ENCODE peak calls at places on chromosomes 6 and 20, in six cellular contexts. W is H1, V is neuronal stem cell, O is H9, Y is IMR-90, K is mesenchymal stem cell. X is an unnamed sample.

GRCh38 chr6:29696147-29697129 is 15.5 kb upstream of the ZFP57 start:
- DNase-seq in Y (no peak), V (no peak), O (peak; percentile 63), K (peak; percentile 1), W (peak; percentile 66), X (no peak)

GRCh38 chr6:2165216-2165725 is 80.1 kb downstream of the GMDS start:
- DNase-seq in K (no peak), Y (no peak), V (no peak), O (no peak), W (no peak), X (no peak)

GRCh38 chr6:106037060-106037459 is 49.1 kb upstream of the PRDM1 start:
- DNase-seq in V (no peak), Y (peak; percentile 85), O (no peak), K (no peak), W (no peak), X (no peak)

GRCh38 chr6:100283288-100283687 is 181.4 kb downstream of the SIM1 start:
- DNase-seq in K (peak; percentile 51), V (no peak), O (no peak), Y (peak; percentile 72), W (no peak), X (no peak)

GRCh38 chr6:3202999-3203696 is 24.3 kb downstream of the TUBB2B start:
- DNase-seq in W (no peak), O (no peak), V (no peak), K (peak; percentile 74), Y (peak; percentile 81), X (peak; percentile 89)

GRCh38 chr6:156956286-156956685 is 179.1 kb downstream of the ARID1B start:
- DNase-seq in W (no peak), O (no peak), V (no peak), Y (no peak), K (no peak), X (no peak)

GRCh38 chr20:53706008-53706481 is 112.4 kb upstream of the ZNF217 start:
- DNase-seq in V (no peak), K (no peak), O (no peak), W (no peak), Y (peak; percentile 33), X (peak; percentile 62)

GRCh38 chr6:96899019-96899418 is 1.3 kb upstream of the NDUFAF4 start:
- DNase-seq in O (no peak), Y (peak; percentile 55), K (peak; percentile 61), W (no peak), V (no peak), X (no peak)

GRCh38 chr6:36120539-36120938 is 9.8 kb upstream of the MAPK13 start:
- DNase-seq in K (no peak), V (no peak), W (no peak), O (no peak), Y (no peak), X (no peak)

GRCh38 chr6:145028144-145028818 is 707.0 kb downstream of the EPM2A start:
- DNase-seq in V (no peak), W (no peak), K (peak; percentile 50), Y (peak; percentile 33), O (no peak), X (peak; percentile 26)

GRCh38 chr20:17895641-17896246 is 72.8 kb downstream of the SNX5 start:
- DNase-seq in K (peak; percentile 28), W (peak; percentile 59), Y (peak; percentile 70), O (no peak), V (no peak), X (peak; percentile 38)

GRCh38 chr6:24856954-24857670 is 58.4 kb upstream of the ARMH2 start:
- DNase-seq in W (no peak), Y (no peak), K (no peak), V (no peak), O (no peak), X (no peak)

GRCh38 chr6:132491303-132491702 is 21.6 kb downstream of the STX7 start:
- DNase-seq in K (no peak), W (no peak), O (no peak), Y (peak; percentile 52), V (no peak), X (no peak)

GRCh38 chr6:143804835-143805239 is 38.3 kb upstream of the LTV1 start:
- DNase-seq in V (no peak), K (peak; percentile 8), Y (no peak), O (no peak), W (no peak), X (no peak)

GRCh38 chr6:143807103-143807425 is 36.1 kb upstream of the LTV1 start:
- DNase-seq in O (no peak), V (no peak), Y (no peak), W (no peak), K (no peak), X (no peak)

GRCh38 chr6:143806282-143807102 is 36.6 kb upstream of the LTV1 start:
- DNase-seq in Y (peak; percentile 88), K (peak; percentile 92), W (no peak), V (no peak), O (no peak), X (peak; percentile 8)

GRCh38 chr6:143803769-143804540 is 39.2 kb upstream of the LTV1 start:
- DNase-seq in V (no peak), O (no peak), Y (no peak), W (no peak), K (peak; percentile 45), X (no peak)

GRCh38 chr6:143805832-143806281 is 37.3 kb upstream of the LTV1 start:
- DNase-seq in O (no peak), W (no peak), Y (peak; percentile 80), V (no peak), K (peak; percentile 68), X (no peak)
- H4K91ac ChIP-seq in O (no peak overlapping the region), W (no peak overlapping the region), Y (peak overlapping the region; percentile 83), V (no peak overlapping the region), K (no peak overlapping the region), X (no peak overlapping the region)

DNA sequence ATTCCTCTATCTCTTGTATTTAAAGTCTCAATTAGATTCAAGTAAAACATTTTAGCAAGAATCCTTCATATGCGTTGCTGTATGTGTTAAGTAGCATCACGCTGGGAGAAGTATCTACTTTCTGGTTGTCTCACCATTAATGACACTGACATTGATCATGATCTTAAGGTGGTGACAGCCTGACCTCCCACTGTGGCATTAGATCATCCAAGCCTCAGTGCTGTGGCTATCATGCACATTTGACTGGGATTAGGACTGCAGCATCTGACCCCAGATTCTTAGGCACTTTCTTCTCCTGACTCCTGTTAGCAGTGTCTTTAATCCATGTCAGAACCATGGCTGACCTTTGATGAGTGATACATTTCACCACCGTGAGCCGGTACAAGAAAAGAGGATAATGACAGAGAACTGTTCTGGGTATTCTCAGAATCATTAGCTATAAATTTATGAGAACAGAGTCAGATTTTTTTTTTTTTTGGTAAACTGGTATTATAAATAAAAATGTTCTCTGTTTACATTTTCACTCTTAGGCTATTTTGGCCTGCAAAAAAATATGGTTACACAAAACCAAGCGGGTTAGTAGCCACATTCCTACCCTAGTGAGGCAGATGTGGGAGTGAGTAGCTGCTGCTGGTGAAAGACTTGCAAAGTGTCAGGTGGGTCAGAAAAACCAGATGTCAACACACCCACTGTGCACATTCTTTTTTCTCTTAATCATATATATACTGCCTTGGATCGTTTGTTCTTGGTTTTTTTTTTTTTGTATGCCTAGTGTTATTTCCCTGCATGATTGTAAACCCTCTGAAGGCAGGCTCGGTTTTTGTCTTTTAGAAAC is 67.8 kb upstream of the TFB1M start:
- DNase-seq in K (peak; percentile 42), V (no peak), W (no peak), Y (peak; percentile 96), O (no peak), X (no peak)
- H4K91ac ChIP-seq in K (no peak overlapping the region), V (no peak overlapping the region), W (no peak overlapping the region), Y (peak overlapping the region; percentile 68), O (no peak overlapping the region), X (no peak overlapping the region)

GRCh38 chr20:23361108-23361650 is 803 bp upstream of the GZF1 start:
- DNase-seq in V (no peak), W (no peak), Y (peak; percentile 24), O (no peak), K (peak; percentile 78), X (peak; percentile 4)

GRCh38 chr20:23362392-23363256 is 642 bp downstream of the GZF1 start:
- DNase-seq in O (no peak), Y (peak; percentile 28), K (peak; percentile 67), W (no peak), V (no peak), X (peak; percentile 28)

GRCh38 chr20:23363257-23363649 is 1.3 kb downstream of the GZF1 start:
- DNase-seq in K (no peak), O (no peak), Y (no peak), V (no peak), W (no peak), X (no peak)

GRCh38 chr20:23358923-23359572 is 2.9 kb upstream of the GZF1 start:
- DNase-seq in W (no peak), Y (no peak), V (no peak), O (no peak), K (no peak), X (no peak)

GRCh38 chr20:23361651-23362391 is at the start of gene GZF1:
- DNase-seq in O (peak; percentile 99), Y (peak; percentile 97), W (peak; percentile 99), K (peak; percentile 98), V (peak; percentile 98), X (peak; percentile 100)
- H4K91ac ChIP-seq in O (peak within 1 kb of the TSS; percentile 21), Y (peak within 1 kb of the TSS; percentile 90), W (peak within 1 kb of the TSS; percentile 86), K (peak within 1 kb of the TSS; percentile 97), V (no peak within 1 kb of the TSS), X (peak within 1 kb of the TSS; percentile 98)

GRCh38 chr20:20877079-20877478 is 164.6 kb upstream of the RALGAPA2 start:
- DNase-seq in K (no peak), V (no peak), Y (no peak), W (no peak), O (no peak), X (no peak)

GRCh38 chr20:20869161-20869560 is 156.7 kb upstream of the RALGAPA2 start:
- DNase-seq in Y (no peak), W (no peak), V (no peak), K (no peak), O (no peak), X (no peak)

GRCh38 chr20:20875716-20876115 is 163.3 kb upstream of the RALGAPA2 start:
- DNase-seq in K (no peak), O (no peak), W (no peak), Y (no peak), V (no peak), X (no peak)

GRCh38 chr20:20872420-20872819 is 160.0 kb upstream of the RALGAPA2 start:
- DNase-seq in W (no peak), V (no peak), Y (no peak), O (no peak), K (no peak), X (no peak)
- H4K91ac ChIP-seq in W (no peak overlapping the region), V (no peak overlapping the region), Y (no peak overlapping the region), O (no peak overlapping the region), K (no peak overlapping the region), X (no peak overlapping the region)

GRCh38 chr20:46458891-46459750 is 52.7 kb upstream of the ELMO2 start:
- DNase-seq in K (no peak), V (peak; percentile 54), Y (no peak), O (peak; percentile 93), W (peak; percentile 96), X (peak; percentile 20)

GRCh38 chr20:46461808-46462207 is 51.6 kb downstream of the ZNF334 start:
- DNase-seq in K (no peak), Y (no peak), W (no peak), V (no peak), O (no peak), X (no peak)

GRCh38 chr20:46468508-46468907 is 44.9 kb downstream of the ZNF334 start:
- DNase-seq in V (no peak), W (no peak), K (no peak), O (no peak), Y (no peak), X (no peak)

GRCh38 chr20:46464451-46464850 is 48.9 kb downstream of the ZNF334 start:
- DNase-seq in K (no peak), V (no peak), Y (no peak), O (no peak), W (no peak), X (no peak)

GRCh38 chr20:46463852-46464251 is 49.5 kb downstream of the ZNF334 start:
- DNase-seq in V (no peak), W (no peak), O (no peak), K (no peak), Y (no peak), X (no peak)
- H4K91ac ChIP-seq in V (no peak overlapping the region), W (no peak overlapping the region), O (no peak overlapping the region), K (no peak overlapping the region), Y (no peak overlapping the region), X (no peak overlapping the region)

X was measured in trophoblast cell.